ENCODE peak calls at places on chromosome 14, in eight cellular contexts. P is mesenchymal stem cell, S is GM23248, D is SK-N-SH, G is NT2/D1, H is PC-3, N is endothelial cell of umbilical vein, T is IMR-90. E is an unnamed sample.

GRCh38 chr14:56794088-56794556 is 16.2 kb downstream of the OTX2 start:
- DNase-seq in P (no peak), S (no peak), D (no peak), G (no peak), H (no peak), N (no peak), T (no peak), E (no peak)

GRCh38 chr14:106185837-106186233 is 659.5 kb downstream of the TMEM121 start:
- DNase-seq in P (no peak), S (no peak), D (no peak), G (no peak), H (no peak), N (no peak), T (no peak), E (peak)

GRCh38 chr14:87149583-87150354 is 843.2 kb downstream of the GALC start:
- DNase-seq in P (peak), S (peak), D (no peak), G (peak), H (no peak), N (no peak), T (peak), E (no peak)

GRCh38 chr14:95290021-95290420 is 29.7 kb downstream of the CLMN start:
- DNase-seq in P (no peak), S (no peak), D (no peak), G (no peak), H (no peak), N (no peak), T (no peak), E (no peak)

GRCh38 chr14:101442451-101442850 is 118.8 kb upstream of the DIO3 start:
- DNase-seq in P (no peak), S (no peak), D (no peak), G (no peak), H (no peak), N (no peak), T (no peak), E (peak)

GRCh38 chr14:82394916-82395315 is 861.3 kb upstream of the SEL1L start:
- DNase-seq in P (no peak), S (no peak), D (no peak), G (no peak), H (no peak), N (no peak), T (no peak), E (no peak)

GRCh38 chr14:63501429-63501828 is 41.7 kb downstream of the PPP2R5E start:
- DNase-seq in P (no peak), S (no peak), D (no peak), G (no peak), H (no peak), N (no peak), T (no peak), E (no peak)

GRCh38 chr14:59772252-59772651 is 98.3 kb downstream of the RTN1 start:
- DNase-seq in P (no peak), S (no peak), D (no peak), G (no peak), H (no peak), N (peak), T (no peak), E (no peak)

GRCh38 chr14:70601162-70601561 is 707 bp upstream of the MED6 start:
- DNase-seq in P (peak), S (peak), D (no peak), G (no peak), H (peak), N (no peak), T (peak), E (no peak)

GRCh38 chr14:70665448-70666363 is 24.0 kb downstream of the TTC9 start:
- DNase-seq in P (no peak), S (peak), D (no peak), G (no peak), H (peak), N (no peak), T (no peak), E (no peak)

GRCh38 chr14:48914382-48914781 is 671.8 kb downstream of the RPS29 start:
- DNase-seq in P (no peak), S (no peak), D (no peak), G (no peak), H (no peak), N (no peak), T (no peak), E (no peak)

GRCh38 chr14:104321151-104322130 is 183.1 kb downstream of the KIF26A start:
- DNase-seq in P (no peak), S (no peak), D (no peak), G (no peak), H (no peak), N (no peak), T (no peak), E (no peak)

GRCh38 chr14:95452176-95452889 is 64.1 kb downstream of the SYNE3 start:
- DNase-seq in P (peak), S (peak), D (peak), G (no peak), H (peak), N (peak), T (no peak), E (peak)

DNA sequence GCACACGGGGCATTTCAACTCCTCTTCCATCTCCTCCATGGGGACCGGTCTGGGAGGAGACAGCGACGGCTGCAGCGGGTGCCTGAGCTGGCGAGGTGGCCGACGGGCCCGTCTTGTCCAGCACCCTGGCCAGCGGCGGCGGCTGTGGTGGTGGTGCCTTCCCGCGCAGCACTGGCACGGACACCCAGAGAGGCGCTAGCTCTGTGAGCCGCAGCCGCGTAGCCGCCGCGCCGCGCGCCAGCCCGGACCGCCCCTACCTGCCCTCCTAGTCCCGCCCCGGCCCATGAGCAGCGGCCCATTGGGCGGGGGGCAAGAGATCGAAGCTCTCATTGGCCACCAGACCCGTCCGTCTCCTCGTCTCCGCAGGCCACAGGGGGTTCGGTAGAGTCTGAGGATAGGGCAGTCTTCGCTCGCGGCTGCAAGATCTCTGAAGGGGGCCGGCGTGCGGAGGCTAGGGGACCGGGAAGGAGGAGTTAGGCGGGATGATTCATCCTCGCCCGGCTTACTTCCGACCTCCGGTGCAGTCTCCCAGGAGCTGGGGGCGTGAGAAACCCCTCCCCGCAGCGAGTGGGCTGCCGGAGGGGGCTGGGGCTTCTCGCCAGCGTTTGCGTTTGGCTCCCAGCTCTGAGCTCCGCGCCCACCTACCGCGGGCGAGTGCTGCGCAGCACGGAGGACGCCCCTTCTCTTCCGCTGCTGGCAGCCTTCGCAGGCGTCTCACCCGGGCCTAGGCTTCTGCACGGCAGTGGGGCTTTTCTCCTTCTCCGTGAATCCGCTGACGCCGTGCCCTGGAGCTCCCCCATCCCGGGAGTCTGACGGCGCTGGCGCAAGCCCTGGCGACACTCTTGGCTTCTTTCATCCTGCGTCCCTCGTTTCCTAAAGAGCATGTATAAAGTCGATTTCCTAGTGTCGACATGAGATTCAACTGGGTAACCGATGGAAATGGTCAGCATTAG is at the start of gene TRIM9:
- DNase-seq in P (peak), S (peak), D (peak), G (peak), H (peak), N (peak), T (peak), E (peak)
- H3K9ac ChIP-seq in P (peak), S (peak), D (peak), G (peak), H (peak), N (no peak), T (peak), E (peak)

GRCh38 chr14:75291331-75291730 is 12.7 kb downstream of the FOS start:
- DNase-seq in P (no peak), S (no peak), D (no peak), G (no peak), H (no peak), N (no peak), T (no peak), E (no peak)

GRCh38 chr14:75294649-75295033 is 16.0 kb downstream of the FOS start:
- DNase-seq in P (no peak), S (no peak), D (peak), G (no peak), H (no peak), N (no peak), T (no peak), E (no peak)

GRCh38 chr14:75293920-75294648 is 15.5 kb downstream of the FOS start:
- DNase-seq in P (peak), S (peak), D (peak), G (peak), H (peak), N (peak), T (peak), E (peak)

GRCh38 chr14:75292016-75292646 is 13.5 kb downstream of the FOS start:
- DNase-seq in P (no peak), S (no peak), D (no peak), G (no peak), H (no peak), N (no peak), T (no peak), E (no peak)

GRCh38 chr14:75292886-75293285 is 14.3 kb downstream of the FOS start:
- DNase-seq in P (no peak), S (no peak), D (no peak), G (no peak), H (no peak), N (no peak), T (no peak), E (no peak)
- H3K9ac ChIP-seq in P (peak), S (no peak), D (no peak), G (peak), H (no peak), N (no peak), T (no peak), E (no peak)

DNA sequence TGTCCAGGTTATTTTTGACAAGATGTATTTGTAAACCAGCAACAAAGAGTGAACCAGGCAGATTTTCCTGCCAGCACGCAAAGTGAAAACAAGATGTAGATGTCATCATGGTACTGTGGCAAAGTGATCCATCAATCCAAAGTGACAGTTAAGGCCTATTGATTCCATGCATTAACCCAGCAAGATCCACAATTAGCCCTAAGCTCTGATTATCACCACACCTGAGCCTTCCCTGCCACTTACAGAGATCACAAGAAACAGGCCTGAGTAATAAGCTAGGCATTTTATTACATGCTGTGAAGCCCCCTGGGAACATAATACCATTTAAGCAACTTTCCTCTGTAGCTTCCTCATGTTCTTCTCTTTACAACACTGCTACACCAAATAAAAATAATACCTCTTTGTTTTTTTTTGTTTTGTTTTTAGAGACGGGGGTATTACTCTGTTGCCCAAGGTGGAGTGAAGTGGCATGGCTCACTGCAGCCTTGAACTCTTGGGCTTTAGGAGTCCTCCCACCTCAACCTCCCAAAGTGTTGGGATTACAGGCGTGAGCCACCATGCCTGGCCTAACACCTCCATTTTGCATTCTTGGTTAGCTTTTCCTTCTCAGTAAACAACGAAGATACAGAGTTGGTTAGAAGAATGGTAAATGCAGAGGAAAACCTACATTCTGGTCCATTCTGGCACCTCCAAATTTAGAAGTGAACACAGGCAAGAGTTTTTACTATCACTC is 85.5 kb downstream of the STON2 start:
- DNase-seq in P (no peak), S (no peak), D (no peak), G (no peak), H (no peak), N (no peak), T (no peak), E (no peak)
- H3K9ac ChIP-seq in P (no peak), S (no peak), D (no peak), G (no peak), H (no peak), N (no peak), T (no peak), E (no peak)

GRCh38 chr14:74955229-74955999 is at the start of gene PGF:
- DNase-seq in P (peak), S (peak), D (peak), G (no peak), H (peak), N (peak), T (no peak), E (no peak)

GRCh38 chr14:74956000-74956279 is 543 bp upstream of the PGF start:
- DNase-seq in P (no peak), S (no peak), D (no peak), G (no peak), H (no peak), N (no peak), T (no peak), E (no peak)

GRCh38 chr14:74954232-74954946 is 1.0 kb downstream of the PGF start:
- DNase-seq in P (peak), S (no peak), D (peak), G (no peak), H (no peak), N (peak), T (no peak), E (no peak)

GRCh38 chr14:74953686-74954085 is 1.7 kb downstream of the PGF start:
- DNase-seq in P (no peak), S (no peak), D (no peak), G (no peak), H (no peak), N (no peak), T (no peak), E (no peak)

GRCh38 chr14:74954947-74955228 is 509 bp downstream of the PGF start:
- DNase-seq in P (no peak), S (no peak), D (peak), G (no peak), H (no peak), N (peak), T (no peak), E (no peak)
- H3K9ac ChIP-seq in P (peak), S (peak), D (peak), G (peak), H (no peak), N (peak), T (no peak), E (no peak)

DNA sequence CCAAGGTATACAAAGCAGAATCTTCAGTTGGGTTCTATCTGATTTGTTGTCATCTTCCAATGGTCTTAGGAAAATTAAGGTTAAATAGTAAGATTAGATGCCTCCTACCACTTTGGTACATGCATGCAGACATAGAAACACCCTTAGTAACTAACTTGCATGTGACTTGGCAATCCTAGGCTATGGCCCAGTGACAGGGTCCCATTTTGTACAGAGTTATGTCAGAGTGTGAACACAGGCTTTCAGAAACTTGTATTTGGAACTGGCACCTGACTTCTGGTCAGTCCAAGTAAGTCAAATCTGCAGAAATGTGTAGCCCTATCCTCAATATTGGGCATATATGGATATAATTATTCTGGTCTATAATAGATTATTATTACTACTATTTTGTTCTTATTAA is 53.1 kb downstream of the DAD1 start:
- DNase-seq in P (no peak), S (no peak), D (no peak), G (no peak), H (no peak), N (no peak), T (no peak), E (no peak)
- H3K9ac ChIP-seq in P (no peak), S (no peak), D (no peak), G (no peak), H (no peak), N (no peak), T (no peak), E (no peak)

DNA sequence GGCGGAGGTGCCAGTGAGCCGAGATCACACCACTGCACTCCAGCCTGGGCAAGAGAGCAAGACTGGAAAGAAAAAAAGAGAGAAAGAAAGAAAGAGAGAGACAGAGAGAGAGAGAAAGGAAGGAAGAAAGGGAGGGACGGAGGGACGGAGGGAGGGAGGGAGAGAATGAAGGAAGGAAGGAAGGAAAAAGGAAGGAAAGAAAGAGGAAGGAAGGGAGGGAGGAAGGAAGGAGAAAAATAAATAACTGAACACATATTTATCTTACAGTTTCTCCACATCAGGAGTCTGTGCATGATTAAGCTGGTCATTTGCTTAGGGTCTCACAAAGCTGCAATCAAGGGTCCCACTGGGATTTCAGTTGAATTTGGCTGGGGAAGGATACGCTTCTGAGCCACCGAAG is 37.5 kb upstream of the ANKRD9 start:
- DNase-seq in P (no peak), S (no peak), D (no peak), G (no peak), H (no peak), N (no peak), T (no peak), E (no peak)
- H3K9ac ChIP-seq in P (no peak), S (no peak), D (no peak), G (no peak), H (no peak), N (no peak), T (no peak), E (no peak)

E was measured in DND-41.